ENCODE peak calls at places on chromosomes 12 and 14, in nine cellular contexts. One of them, this sample, is unnamed.

GRCh38 chr12:91767237-91767636 is 378.4 kb downstream of the BTG1 start:
- DNase-seq in hippocampal formation: no peak
- DNase-seq in mesothelial cell of epicardium: no peak
- DNase-seq in activated T-cell treated with anti-CD3 and anti-CD28 coated beads, Interleukin-2, amount 50 U/mL, for 72 hours: no peak
- DNase-seq in activated CD8-positive, alpha-beta memory T cell treated with anti-CD3 and anti-CD28 coated beads for 48 hours: no peak
- DNase-seq in central memory CD4-positive, alpha-beta T cell: no peak
- DNase-seq in T-helper 2 cell: no peak
- DNase-seq in activated CD4-positive, alpha-beta T cell treated with anti-CD3 and anti-CD28 coated beads for 4 hours: no peak
- DNase-seq in neural crest cell: no peak
- DNase-seq in this sample: no peak

GRCh38 chr12:120013659-120014380 is 24.8 kb downstream of the BICDL1 start:
- DNase-seq in hippocampal formation: no peak
- DNase-seq in mesothelial cell of epicardium: no peak
- DNase-seq in activated T-cell treated with anti-CD3 and anti-CD28 coated beads, Interleukin-2, amount 50 U/mL, for 72 hours: peak; percentile 72
- DNase-seq in activated CD8-positive, alpha-beta memory T cell treated with anti-CD3 and anti-CD28 coated beads for 48 hours: no peak
- DNase-seq in central memory CD4-positive, alpha-beta T cell: peak; percentile 88
- DNase-seq in T-helper 2 cell: peak; percentile 95
- DNase-seq in activated CD4-positive, alpha-beta T cell treated with anti-CD3 and anti-CD28 coated beads for 4 hours: peak; percentile 68
- DNase-seq in neural crest cell: no peak
- DNase-seq in this sample: peak; percentile 59

GRCh38 chr14:89792489-89793366 is 161.8 kb downstream of the EFCAB11 start:
- DNase-seq in hippocampal formation: no peak
- DNase-seq in mesothelial cell of epicardium: no peak
- DNase-seq in activated T-cell treated with anti-CD3 and anti-CD28 coated beads, Interleukin-2, amount 50 U/mL, for 72 hours: no peak
- DNase-seq in activated CD8-positive, alpha-beta memory T cell treated with anti-CD3 and anti-CD28 coated beads for 48 hours: no peak
- DNase-seq in central memory CD4-positive, alpha-beta T cell: no peak
- DNase-seq in T-helper 2 cell: no peak
- DNase-seq in activated CD4-positive, alpha-beta T cell treated with anti-CD3 and anti-CD28 coated beads for 4 hours: no peak
- DNase-seq in neural crest cell: no peak
- DNase-seq in this sample: no peak

GRCh38 chr12:121590476-121591143 is 9.8 kb upstream of the KDM2B start:
- DNase-seq in hippocampal formation: no peak
- DNase-seq in mesothelial cell of epicardium: no peak
- DNase-seq in activated T-cell treated with anti-CD3 and anti-CD28 coated beads, Interleukin-2, amount 50 U/mL, for 72 hours: peak; percentile 79
- DNase-seq in activated CD8-positive, alpha-beta memory T cell treated with anti-CD3 and anti-CD28 coated beads for 48 hours: no peak
- DNase-seq in central memory CD4-positive, alpha-beta T cell: peak; percentile 84
- DNase-seq in T-helper 2 cell: peak; percentile 91
- DNase-seq in activated CD4-positive, alpha-beta T cell treated with anti-CD3 and anti-CD28 coated beads for 4 hours: peak; percentile 72
- DNase-seq in neural crest cell: peak; percentile 39
- DNase-seq in this sample: peak; percentile 56

GRCh38 chr12:69851976-69852375 is 26.9 kb downstream of the MYRFL start:
- DNase-seq in hippocampal formation: no peak
- DNase-seq in mesothelial cell of epicardium: no peak
- DNase-seq in activated T-cell treated with anti-CD3 and anti-CD28 coated beads, Interleukin-2, amount 50 U/mL, for 72 hours: no peak
- DNase-seq in activated CD8-positive, alpha-beta memory T cell treated with anti-CD3 and anti-CD28 coated beads for 48 hours: no peak
- DNase-seq in central memory CD4-positive, alpha-beta T cell: no peak
- DNase-seq in T-helper 2 cell: no peak
- DNase-seq in activated CD4-positive, alpha-beta T cell treated with anti-CD3 and anti-CD28 coated beads for 4 hours: no peak
- DNase-seq in neural crest cell: no peak
- DNase-seq in this sample: no peak

GRCh38 chr14:93008381-93008780 is 85.4 kb downstream of the CHGA start:
- DNase-seq in hippocampal formation: no peak
- DNase-seq in mesothelial cell of epicardium: no peak
- DNase-seq in activated T-cell treated with anti-CD3 and anti-CD28 coated beads, Interleukin-2, amount 50 U/mL, for 72 hours: no peak
- DNase-seq in activated CD8-positive, alpha-beta memory T cell treated with anti-CD3 and anti-CD28 coated beads for 48 hours: no peak
- DNase-seq in central memory CD4-positive, alpha-beta T cell: no peak
- DNase-seq in T-helper 2 cell: no peak
- DNase-seq in activated CD4-positive, alpha-beta T cell treated with anti-CD3 and anti-CD28 coated beads for 4 hours: no peak
- DNase-seq in neural crest cell: no peak
- DNase-seq in this sample: no peak

GRCh38 chr12:121812320-121812871 is 8.6 kb downstream of the SETD1B start:
- DNase-seq in hippocampal formation: no peak
- DNase-seq in mesothelial cell of epicardium: no peak
- DNase-seq in activated T-cell treated with anti-CD3 and anti-CD28 coated beads, Interleukin-2, amount 50 U/mL, for 72 hours: peak; percentile 57
- DNase-seq in activated CD8-positive, alpha-beta memory T cell treated with anti-CD3 and anti-CD28 coated beads for 48 hours: no peak
- DNase-seq in central memory CD4-positive, alpha-beta T cell: no peak
- DNase-seq in T-helper 2 cell: peak; percentile 63
- DNase-seq in activated CD4-positive, alpha-beta T cell treated with anti-CD3 and anti-CD28 coated beads for 4 hours: no peak
- DNase-seq in neural crest cell: peak; percentile 68
- DNase-seq in this sample: peak; percentile 21

GRCh38 chr12:44616385-44616784 is 259.7 kb downstream of the NELL2 start:
- DNase-seq in hippocampal formation: no peak
- DNase-seq in mesothelial cell of epicardium: no peak
- DNase-seq in activated T-cell treated with anti-CD3 and anti-CD28 coated beads, Interleukin-2, amount 50 U/mL, for 72 hours: no peak
- DNase-seq in activated CD8-positive, alpha-beta memory T cell treated with anti-CD3 and anti-CD28 coated beads for 48 hours: no peak
- DNase-seq in central memory CD4-positive, alpha-beta T cell: no peak
- DNase-seq in T-helper 2 cell: no peak
- DNase-seq in activated CD4-positive, alpha-beta T cell treated with anti-CD3 and anti-CD28 coated beads for 4 hours: no peak
- DNase-seq in neural crest cell: no peak
- DNase-seq in this sample: no peak

GRCh38 chr12:109278912-109279311 is 30.2 kb downstream of the FOXN4 start:
- DNase-seq in hippocampal formation: no peak
- DNase-seq in mesothelial cell of epicardium: no peak
- DNase-seq in activated T-cell treated with anti-CD3 and anti-CD28 coated beads, Interleukin-2, amount 50 U/mL, for 72 hours: no peak
- DNase-seq in activated CD8-positive, alpha-beta memory T cell treated with anti-CD3 and anti-CD28 coated beads for 48 hours: no peak
- DNase-seq in central memory CD4-positive, alpha-beta T cell: no peak
- DNase-seq in T-helper 2 cell: no peak
- DNase-seq in activated CD4-positive, alpha-beta T cell treated with anti-CD3 and anti-CD28 coated beads for 4 hours: no peak
- DNase-seq in neural crest cell: no peak
- DNase-seq in this sample: no peak

GRCh38 chr14:92401561-92401960 is 78.6 kb downstream of the SLC24A4 start:
- DNase-seq in hippocampal formation: no peak
- DNase-seq in mesothelial cell of epicardium: no peak
- DNase-seq in activated T-cell treated with anti-CD3 and anti-CD28 coated beads, Interleukin-2, amount 50 U/mL, for 72 hours: no peak
- DNase-seq in activated CD8-positive, alpha-beta memory T cell treated with anti-CD3 and anti-CD28 coated beads for 48 hours: no peak
- DNase-seq in central memory CD4-positive, alpha-beta T cell: no peak
- DNase-seq in T-helper 2 cell: no peak
- DNase-seq in activated CD4-positive, alpha-beta T cell treated with anti-CD3 and anti-CD28 coated beads for 4 hours: no peak
- DNase-seq in neural crest cell: no peak
- DNase-seq in this sample: no peak

GRCh38 chr12:33245459-33245858 is 194.2 kb downstream of the SYT10 start:
- DNase-seq in hippocampal formation: no peak
- DNase-seq in mesothelial cell of epicardium: no peak
- DNase-seq in activated T-cell treated with anti-CD3 and anti-CD28 coated beads, Interleukin-2, amount 50 U/mL, for 72 hours: no peak
- DNase-seq in activated CD8-positive, alpha-beta memory T cell treated with anti-CD3 and anti-CD28 coated beads for 48 hours: no peak
- DNase-seq in central memory CD4-positive, alpha-beta T cell: no peak
- DNase-seq in T-helper 2 cell: no peak
- DNase-seq in activated CD4-positive, alpha-beta T cell treated with anti-CD3 and anti-CD28 coated beads for 4 hours: no peak
- DNase-seq in neural crest cell: no peak
- DNase-seq in this sample: no peak

GRCh38 chr14:76267322-76268012 is 108.5 kb upstream of the ESRRB start:
- DNase-seq in hippocampal formation: no peak
- DNase-seq in mesothelial cell of epicardium: no peak
- DNase-seq in activated T-cell treated with anti-CD3 and anti-CD28 coated beads, Interleukin-2, amount 50 U/mL, for 72 hours: peak; percentile 10
- DNase-seq in activated CD8-positive, alpha-beta memory T cell treated with anti-CD3 and anti-CD28 coated beads for 48 hours: no peak
- DNase-seq in central memory CD4-positive, alpha-beta T cell: no peak
- DNase-seq in T-helper 2 cell: peak; percentile 4
- DNase-seq in activated CD4-positive, alpha-beta T cell treated with anti-CD3 and anti-CD28 coated beads for 4 hours: peak; percentile 5
- DNase-seq in neural crest cell: peak; percentile 24
- DNase-seq in this sample: no peak

GRCh38 chr14:91143862-91144261 is 30.0 kb downstream of the DGLUCY start:
- DNase-seq in hippocampal formation: no peak
- DNase-seq in mesothelial cell of epicardium: no peak
- DNase-seq in activated T-cell treated with anti-CD3 and anti-CD28 coated beads, Interleukin-2, amount 50 U/mL, for 72 hours: no peak
- DNase-seq in activated CD8-positive, alpha-beta memory T cell treated with anti-CD3 and anti-CD28 coated beads for 48 hours: no peak
- DNase-seq in central memory CD4-positive, alpha-beta T cell: no peak
- DNase-seq in T-helper 2 cell: no peak
- DNase-seq in activated CD4-positive, alpha-beta T cell treated with anti-CD3 and anti-CD28 coated beads for 4 hours: no peak
- DNase-seq in neural crest cell: no peak
- DNase-seq in this sample: no peak

GRCh38 chr12:48004039-48004940 is at the start of gene COL2A1:
- DNase-seq in hippocampal formation: no peak
- DNase-seq in mesothelial cell of epicardium: no peak
- DNase-seq in activated T-cell treated with anti-CD3 and anti-CD28 coated beads, Interleukin-2, amount 50 U/mL, for 72 hours: peak; percentile 46
- DNase-seq in activated CD8-positive, alpha-beta memory T cell treated with anti-CD3 and anti-CD28 coated beads for 48 hours: no peak
- DNase-seq in central memory CD4-positive, alpha-beta T cell: peak; percentile 8
- DNase-seq in T-helper 2 cell: peak; percentile 42
- DNase-seq in activated CD4-positive, alpha-beta T cell treated with anti-CD3 and anti-CD28 coated beads for 4 hours: no peak
- DNase-seq in neural crest cell: peak; percentile 68
- DNase-seq in this sample: no peak

GRCh38 chr14:51638071-51638944 is 13.4 kb upstream of the FRMD6 start:
- DNase-seq in hippocampal formation: no peak
- DNase-seq in mesothelial cell of epicardium: no peak
- DNase-seq in activated T-cell treated with anti-CD3 and anti-CD28 coated beads, Interleukin-2, amount 50 U/mL, for 72 hours: no peak
- DNase-seq in activated CD8-positive, alpha-beta memory T cell treated with anti-CD3 and anti-CD28 coated beads for 48 hours: no peak
- DNase-seq in central memory CD4-positive, alpha-beta T cell: no peak
- DNase-seq in T-helper 2 cell: no peak
- DNase-seq in activated CD4-positive, alpha-beta T cell treated with anti-CD3 and anti-CD28 coated beads for 4 hours: no peak
- DNase-seq in neural crest cell: no peak
- DNase-seq in this sample: no peak

GRCh38 chr12:49941556-49942511 is 8.7 kb upstream of the AQP2 start:
- DNase-seq in hippocampal formation: no peak
- DNase-seq in mesothelial cell of epicardium: no peak
- DNase-seq in activated T-cell treated with anti-CD3 and anti-CD28 coated beads, Interleukin-2, amount 50 U/mL, for 72 hours: no peak
- DNase-seq in activated CD8-positive, alpha-beta memory T cell treated with anti-CD3 and anti-CD28 coated beads for 48 hours: no peak
- DNase-seq in central memory CD4-positive, alpha-beta T cell: no peak
- DNase-seq in T-helper 2 cell: no peak
- DNase-seq in activated CD4-positive, alpha-beta T cell treated with anti-CD3 and anti-CD28 coated beads for 4 hours: no peak
- DNase-seq in neural crest cell: no peak
- DNase-seq in this sample: no peak

GRCh38 chr14:37869633-37870032 is 274.2 kb downstream of the TTC6 start:
- DNase-seq in hippocampal formation: no peak
- DNase-seq in mesothelial cell of epicardium: no peak
- DNase-seq in activated T-cell treated with anti-CD3 and anti-CD28 coated beads, Interleukin-2, amount 50 U/mL, for 72 hours: no peak
- DNase-seq in activated CD8-positive, alpha-beta memory T cell treated with anti-CD3 and anti-CD28 coated beads for 48 hours: no peak
- DNase-seq in central memory CD4-positive, alpha-beta T cell: no peak
- DNase-seq in T-helper 2 cell: no peak
- DNase-seq in activated CD4-positive, alpha-beta T cell treated with anti-CD3 and anti-CD28 coated beads for 4 hours: no peak
- DNase-seq in neural crest cell: no peak
- DNase-seq in this sample: no peak

GRCh38 chr12:12357697-12358476 is 1.0 kb downstream of the BORCS5 start:
- DNase-seq in hippocampal formation: peak; percentile 70
- DNase-seq in mesothelial cell of epicardium: no peak
- DNase-seq in activated T-cell treated with anti-CD3 and anti-CD28 coated beads, Interleukin-2, amount 50 U/mL, for 72 hours: no peak
- DNase-seq in activated CD8-positive, alpha-beta memory T cell treated with anti-CD3 and anti-CD28 coated beads for 48 hours: no peak
- DNase-seq in central memory CD4-positive, alpha-beta T cell: peak; percentile 17
- DNase-seq in T-helper 2 cell: peak; percentile 62
- DNase-seq in activated CD4-positive, alpha-beta T cell treated with anti-CD3 and anti-CD28 coated beads for 4 hours: no peak
- DNase-seq in neural crest cell: no peak
- DNase-seq in this sample: no peak

GRCh38 chr14:75229923-75230792 is 48.5 kb upstream of the FOS start:
- DNase-seq in hippocampal formation: no peak
- DNase-seq in mesothelial cell of epicardium: no peak
- DNase-seq in activated T-cell treated with anti-CD3 and anti-CD28 coated beads, Interleukin-2, amount 50 U/mL, for 72 hours: peak; percentile 42
- DNase-seq in activated CD8-positive, alpha-beta memory T cell treated with anti-CD3 and anti-CD28 coated beads for 48 hours: no peak
- DNase-seq in central memory CD4-positive, alpha-beta T cell: peak; percentile 75
- DNase-seq in T-helper 2 cell: peak; percentile 77
- DNase-seq in activated CD4-positive, alpha-beta T cell treated with anti-CD3 and anti-CD28 coated beads for 4 hours: peak; percentile 29
- DNase-seq in neural crest cell: no peak
- DNase-seq in this sample: peak; percentile 46

GRCh38 chr14:68783408-68784297 is 9.2 kb downstream of the ZFP36L1 start:
- DNase-seq in hippocampal formation: no peak
- DNase-seq in mesothelial cell of epicardium: no peak
- DNase-seq in activated T-cell treated with anti-CD3 and anti-CD28 coated beads, Interleukin-2, amount 50 U/mL, for 72 hours: no peak
- DNase-seq in activated CD8-positive, alpha-beta memory T cell treated with anti-CD3 and anti-CD28 coated beads for 48 hours: no peak
- DNase-seq in central memory CD4-positive, alpha-beta T cell: no peak
- DNase-seq in T-helper 2 cell: no peak
- DNase-seq in activated CD4-positive, alpha-beta T cell treated with anti-CD3 and anti-CD28 coated beads for 4 hours: no peak
- DNase-seq in neural crest cell: no peak
- DNase-seq in this sample: no peak

This sample was measured in T-helper 22 cell.